ENCODE peak calls at places on chromosomes 3 and 15, in nine cellular contexts. S, E, R, K, O, M, U, D and P are unnamed samples.

GRCh38 chr3:30855390-30855789 is 39.1 kb downstream of the GADL1 start:
- DNase-seq in U (no peak), S (no peak), E (no peak), O (no peak), K (no peak), R (no peak), D (no peak), M (no peak), P (no peak)

GRCh38 chr3:46693038-46693896 is at the start of gene ALS2CL:
- DNase-seq in O (peak), U (no peak), K (no peak), S (no peak), D (peak), M (peak), R (peak), E (peak), P (peak)

GRCh38 chr15:39976291-39977274 is 42.7 kb downstream of the EIF2AK4 start:
- DNase-seq in S (peak), O (no peak), E (peak), R (peak), M (peak), U (peak), D (no peak), K (peak), P (peak)

GRCh38 chr3:15055019-15055557 is 10.0 kb downstream of the MRPS25 start:
- DNase-seq in K (no peak), D (no peak), M (no peak), S (no peak), O (no peak), E (no peak), R (no peak), U (no peak), P (no peak)

GRCh38 chr3:4795905-4796304 is 183.3 kb upstream of the BHLHE40 start:
- DNase-seq in D (no peak), K (no peak), M (no peak), R (no peak), O (no peak), U (no peak), S (no peak), E (no peak), P (no peak)

GRCh38 chr3:109234300-109234699 is 82.0 kb downstream of the DPPA2 start:
- DNase-seq in M (no peak), U (no peak), D (no peak), E (no peak), R (no peak), S (no peak), O (no peak), K (no peak), P (no peak)

GRCh38 chr15:66138096-66138783 is 115.3 kb downstream of the MEGF11 start:
- DNase-seq in U (no peak), E (no peak), K (no peak), M (peak), S (no peak), D (no peak), R (no peak), O (no peak), P (no peak)

GRCh38 chr3:129413687-129414506 is 14.5 kb downstream of the EFCAB12 start:
- DNase-seq in S (peak), O (peak), D (no peak), M (peak), E (peak), U (no peak), K (no peak), R (no peak), P (peak)

GRCh38 chr15:52208306-52208946 is 17.2 kb upstream of the GNB5 start:
- DNase-seq in O (peak), R (peak), E (peak), S (no peak), U (peak), D (peak), M (peak), K (peak), P (peak)

GRCh38 chr3:98711426-98711825 is 51.7 kb upstream of the ST3GAL6 start:
- DNase-seq in O (no peak), R (no peak), E (no peak), K (no peak), S (no peak), U (no peak), M (no peak), D (no peak), P (no peak)

GRCh38 chr15:32747886-32748285 is 30.1 kb downstream of the GREM1 start:
- DNase-seq in M (no peak), E (no peak), D (no peak), S (no peak), U (no peak), O (no peak), R (no peak), K (no peak), P (no peak)

GRCh38 chr3:153209596-153209995 is 47.6 kb downstream of the RAP2B start:
- DNase-seq in K (no peak), R (peak), S (peak), M (no peak), U (no peak), D (peak), O (peak), E (peak), P (peak)

GRCh38 chr3:110526732-110527727 is 544.6 kb upstream of the NECTIN3 start:
- DNase-seq in U (no peak), D (no peak), R (no peak), K (no peak), O (peak), S (peak), E (peak), M (no peak), P (peak)

DNA sequence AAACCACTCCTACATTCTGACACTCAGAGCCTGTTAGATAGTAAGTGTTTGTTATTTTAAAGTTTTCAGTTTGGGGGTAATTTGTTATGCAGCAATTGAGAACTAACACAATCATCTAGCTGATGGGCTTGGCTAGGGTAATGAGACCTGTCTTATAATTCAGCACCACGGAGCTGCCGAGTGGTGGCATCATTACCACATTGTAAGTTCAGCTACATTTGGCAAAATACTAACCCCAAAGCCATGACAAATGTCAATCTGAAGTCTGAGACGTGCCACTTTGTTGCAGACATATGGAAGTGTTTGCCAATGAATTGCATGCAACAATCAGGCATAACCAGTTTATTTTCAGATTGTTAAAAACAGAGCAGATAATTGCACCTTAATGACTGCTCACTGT is 52.7 kb downstream of the KLHL6 start:
- DNase-seq in R (no peak), E (peak), O (no peak), D (no peak), M (no peak), S (no peak), U (no peak), K (peak), P (no peak)
- TF ChIP-seq CTCF in R (no peak), E (peak), O (peak), D (peak), M (peak), S (peak), U (no peak), K (peak), P (no peak)

GRCh38 chr3:102673271-102674115 is 238.7 kb downstream of the ZPLD1 start:
- DNase-seq in D (peak), O (peak), M (peak), K (peak), R (peak), S (no peak), U (peak), E (peak), P (peak)

GRCh38 chr3:102665183-102665582 is 230.4 kb downstream of the ZPLD1 start:
- DNase-seq in O (no peak), R (no peak), K (no peak), U (no peak), M (no peak), E (no peak), S (no peak), D (no peak), P (no peak)

GRCh38 chr3:102664126-102664525 is 229.3 kb downstream of the ZPLD1 start:
- DNase-seq in R (no peak), U (no peak), E (no peak), O (no peak), D (no peak), M (no peak), S (no peak), K (no peak), P (no peak)

GRCh38 chr3:102671005-102671404 is 236.2 kb downstream of the ZPLD1 start:
- DNase-seq in M (no peak), D (no peak), R (no peak), K (no peak), S (no peak), O (no peak), U (no peak), E (no peak), P (no peak)

GRCh38 chr3:102668247-102668646 is 233.4 kb downstream of the ZPLD1 start:
- DNase-seq in M (no peak), R (no peak), K (no peak), O (no peak), S (no peak), D (no peak), U (no peak), E (no peak), P (no peak)
- TF ChIP-seq CTCF in M (no peak), R (no peak), K (no peak), O (no peak), S (no peak), D (no peak), U (no peak), E (no peak), P (no peak)

GRCh38 chr3:67896130-67896529 is 241.7 kb upstream of the SUCLG2 start:
- DNase-seq in M (no peak), R (no peak), U (no peak), S (no peak), E (no peak), D (no peak), O (no peak), K (no peak), P (no peak)

GRCh38 chr3:67897686-67898336 is 243.4 kb upstream of the SUCLG2 start:
- DNase-seq in M (no peak), E (no peak), U (no peak), D (no peak), O (no peak), R (no peak), S (no peak), K (no peak), P (no peak)

GRCh38 chr3:67898916-67899315 is 244.5 kb upstream of the SUCLG2 start:
- DNase-seq in E (no peak), M (no peak), R (no peak), U (no peak), D (no peak), O (no peak), K (no peak), S (no peak), P (no peak)

GRCh38 chr3:67906256-67906655 is 251.8 kb upstream of the SUCLG2 start:
- DNase-seq in O (no peak), E (no peak), S (no peak), D (no peak), R (no peak), K (no peak), U (no peak), M (no peak), P (no peak)

GRCh38 chr3:67901681-67902080 is 247.3 kb upstream of the SUCLG2 start:
- DNase-seq in O (no peak), U (no peak), K (no peak), M (no peak), S (no peak), E (no peak), D (no peak), R (no peak), P (no peak)
- TF ChIP-seq CTCF in O (no peak), U (no peak), K (no peak), M (no peak), S (peak), E (no peak), D (no peak), R (peak), P (no peak)

GRCh38 chr15:57548325-57548724 is 43.4 kb upstream of the MYZAP start:
- DNase-seq in M (peak), E (no peak), S (no peak), U (no peak), O (no peak), K (no peak), R (no peak), D (no peak), P (no peak)
- TF ChIP-seq CTCF in M (no peak), E (no peak), S (no peak), U (no peak), O (no peak), K (no peak), R (no peak), D (no peak), P (no peak)

GRCh38 chr3:125050486-125051172 is 5.2 kb downstream of the HEG1 start:
- DNase-seq in M (no peak), R (no peak), E (no peak), D (no peak), O (no peak), S (no peak), U (no peak), K (no peak), P (no peak)
- TF ChIP-seq CTCF in M (no peak), R (no peak), E (no peak), D (no peak), O (no peak), S (no peak), U (no peak), K (no peak), P (no peak)